ENCODE peak calls at places on chromosomes 11 and 22, in five cellular contexts. One of them, this sample, is unnamed.

GRCh38 chr11:73907191-73907590 is 30.4 kb downstream of the PAAF1 start:
- DNase-seq in HS-27A: no peak
- DNase-seq in LoVo: peak; percentile 4
- DNase-seq in stimulated activated CD8-positive, alpha-beta memory T cell treated with anti-CD3 and anti-CD28 coated beads, Interleukin-4, amount 100 ng/mL, for 1 hour: no peak
- DNase-seq in body of pancreas: no peak
- DNase-seq in this sample: peak; percentile 47

GRCh38 chr22:47839586-47840245 is 1077.3 kb downstream of the TBC1D22A start:
- DNase-seq in stimulated activated CD8-positive, alpha-beta memory T cell treated with anti-CD3 and anti-CD28 coated beads, Interleukin-4, amount 100 ng/mL, for 1 hour: no peak
- DNase-seq in LoVo: no peak
- DNase-seq in HS-27A: no peak
- DNase-seq in body of pancreas: no peak
- DNase-seq in this sample: no peak

GRCh38 chr11:92329644-92330043 is 105.0 kb downstream of the FAT3 start:
- DNase-seq in stimulated activated CD8-positive, alpha-beta memory T cell treated with anti-CD3 and anti-CD28 coated beads, Interleukin-4, amount 100 ng/mL, for 1 hour: no peak
- DNase-seq in LoVo: no peak
- DNase-seq in HS-27A: no peak
- DNase-seq in body of pancreas: no peak
- DNase-seq in this sample: peak; percentile 80

GRCh38 chr11:29272019-29272654 is 744.7 kb downstream of the KCNA4 start:
- DNase-seq in body of pancreas: no peak
- DNase-seq in LoVo: no peak
- DNase-seq in stimulated activated CD8-positive, alpha-beta memory T cell treated with anti-CD3 and anti-CD28 coated beads, Interleukin-4, amount 100 ng/mL, for 1 hour: no peak
- DNase-seq in HS-27A: no peak
- DNase-seq in this sample: peak; percentile 53

GRCh38 chr22:29517215-29517908 is 36.2 kb downstream of the THOC5 start:
- DNase-seq in stimulated activated CD8-positive, alpha-beta memory T cell treated with anti-CD3 and anti-CD28 coated beads, Interleukin-4, amount 100 ng/mL, for 1 hour: no peak
- DNase-seq in LoVo: no peak
- DNase-seq in body of pancreas: peak; percentile 26
- DNase-seq in HS-27A: no peak
- DNase-seq in this sample: peak; percentile 41

GRCh38 chr22:19645905-19646304 is 68.4 kb upstream of the SEPTIN5 start:
- DNase-seq in LoVo: no peak
- DNase-seq in stimulated activated CD8-positive, alpha-beta memory T cell treated with anti-CD3 and anti-CD28 coated beads, Interleukin-4, amount 100 ng/mL, for 1 hour: no peak
- DNase-seq in body of pancreas: no peak
- DNase-seq in HS-27A: no peak
- DNase-seq in this sample: no peak

GRCh38 chr11:112878228-112878627 is 83.0 kb upstream of the NCAM1 start:
- DNase-seq in stimulated activated CD8-positive, alpha-beta memory T cell treated with anti-CD3 and anti-CD28 coated beads, Interleukin-4, amount 100 ng/mL, for 1 hour: no peak
- DNase-seq in body of pancreas: no peak
- DNase-seq in HS-27A: no peak
- DNase-seq in LoVo: no peak
- DNase-seq in this sample: no peak

GRCh38 chr11:133198326-133198725 is 334.0 kb downstream of the OPCML start:
- DNase-seq in LoVo: no peak
- DNase-seq in body of pancreas: no peak
- DNase-seq in stimulated activated CD8-positive, alpha-beta memory T cell treated with anti-CD3 and anti-CD28 coated beads, Interleukin-4, amount 100 ng/mL, for 1 hour: no peak
- DNase-seq in HS-27A: no peak
- DNase-seq in this sample: no peak

GRCh38 chr22:33781396-33781795 is 138.9 kb downstream of the LARGE1 start:
- DNase-seq in LoVo: no peak
- DNase-seq in stimulated activated CD8-positive, alpha-beta memory T cell treated with anti-CD3 and anti-CD28 coated beads, Interleukin-4, amount 100 ng/mL, for 1 hour: no peak
- DNase-seq in body of pancreas: peak; percentile 11
- DNase-seq in HS-27A: no peak
- DNase-seq in this sample: no peak

GRCh38 chr11:118002541-118003019 is 16.4 kb downstream of the IL10RA start:
- DNase-seq in HS-27A: no peak
- DNase-seq in LoVo: no peak
- DNase-seq in body of pancreas: peak; percentile 32
- DNase-seq in stimulated activated CD8-positive, alpha-beta memory T cell treated with anti-CD3 and anti-CD28 coated beads, Interleukin-4, amount 100 ng/mL, for 1 hour: no peak
- DNase-seq in this sample: no peak

GRCh38 chr11:70682056-70682455 is 283.7 kb downstream of the CTTN start:
- DNase-seq in LoVo: no peak
- DNase-seq in HS-27A: no peak
- DNase-seq in stimulated activated CD8-positive, alpha-beta memory T cell treated with anti-CD3 and anti-CD28 coated beads, Interleukin-4, amount 100 ng/mL, for 1 hour: no peak
- DNase-seq in body of pancreas: no peak
- DNase-seq in this sample: no peak

GRCh38 chr22:45263790-45264269 is 20.9 kb upstream of the UPK3A start:
- DNase-seq in stimulated activated CD8-positive, alpha-beta memory T cell treated with anti-CD3 and anti-CD28 coated beads, Interleukin-4, amount 100 ng/mL, for 1 hour: no peak
- DNase-seq in HS-27A: no peak
- DNase-seq in LoVo: no peak
- DNase-seq in body of pancreas: peak; percentile 83
- DNase-seq in this sample: peak; percentile 85

GRCh38 chr11:35138949-35139881 is at the start of gene CD44:
- DNase-seq in body of pancreas: peak; percentile 83
- DNase-seq in LoVo: peak; percentile 62
- DNase-seq in HS-27A: no peak
- DNase-seq in stimulated activated CD8-positive, alpha-beta memory T cell treated with anti-CD3 and anti-CD28 coated beads, Interleukin-4, amount 100 ng/mL, for 1 hour: peak; percentile 45
- DNase-seq in this sample: peak; percentile 91

GRCh38 chr11:35751664-35752061 is 89.1 kb downstream of the TRIM44 start:
- DNase-seq in body of pancreas: no peak
- DNase-seq in stimulated activated CD8-positive, alpha-beta memory T cell treated with anti-CD3 and anti-CD28 coated beads, Interleukin-4, amount 100 ng/mL, for 1 hour: no peak
- DNase-seq in HS-27A: no peak
- DNase-seq in LoVo: no peak
- DNase-seq in this sample: no peak

GRCh38 chr11:10778217-10778970 is 27.3 kb downstream of the CTR9 start:
- DNase-seq in LoVo: no peak
- DNase-seq in HS-27A: no peak
- DNase-seq in stimulated activated CD8-positive, alpha-beta memory T cell treated with anti-CD3 and anti-CD28 coated beads, Interleukin-4, amount 100 ng/mL, for 1 hour: no peak
- DNase-seq in body of pancreas: peak; percentile 44
- DNase-seq in this sample: peak; percentile 84

GRCh38 chr11:68862426-68862825 is 20.7 kb upstream of the CPT1A start:
- DNase-seq in stimulated activated CD8-positive, alpha-beta memory T cell treated with anti-CD3 and anti-CD28 coated beads, Interleukin-4, amount 100 ng/mL, for 1 hour: no peak
- DNase-seq in body of pancreas: no peak
- DNase-seq in HS-27A: no peak
- DNase-seq in LoVo: no peak
- DNase-seq in this sample: no peak

GRCh38 chr11:63404536-63404935 is 35.0 kb downstream of the SLC22A9 start:
- DNase-seq in body of pancreas: peak; percentile 79
- DNase-seq in HS-27A: no peak
- DNase-seq in LoVo: no peak
- DNase-seq in stimulated activated CD8-positive, alpha-beta memory T cell treated with anti-CD3 and anti-CD28 coated beads, Interleukin-4, amount 100 ng/mL, for 1 hour: no peak
- DNase-seq in this sample: no peak

GRCh38 chr11:87038235-87038960 is 664 bp downstream of the TMEM135 start:
- DNase-seq in HS-27A: no peak
- DNase-seq in stimulated activated CD8-positive, alpha-beta memory T cell treated with anti-CD3 and anti-CD28 coated beads, Interleukin-4, amount 100 ng/mL, for 1 hour: no peak
- DNase-seq in LoVo: no peak
- DNase-seq in body of pancreas: no peak
- DNase-seq in this sample: peak; percentile 24

GRCh38 chr11:134691474-134691873 is 279.4 kb upstream of the B3GAT1 start:
- DNase-seq in body of pancreas: no peak
- DNase-seq in LoVo: no peak
- DNase-seq in HS-27A: no peak
- DNase-seq in stimulated activated CD8-positive, alpha-beta memory T cell treated with anti-CD3 and anti-CD28 coated beads, Interleukin-4, amount 100 ng/mL, for 1 hour: no peak
- DNase-seq in this sample: no peak

This sample was measured in astrocyte of the hippocampus.